ENCODE peak calls at places on chromosomes 11 and 22, in nine cellular contexts. One of them, this sample, is unnamed. For H3K27me3, the result is how much of the 10 kb centered on the place peaks cover.

GRCh38 chr11:34638897-34639296 is 18.0 kb downstream of the EHF start:
- DNase-seq in left ventricle myocardium inferior: no peak
- DNase-seq in upper lobe of right lung: no peak
- DNase-seq in IMR-90: no peak
- DNase-seq in right lobe of liver: no peak
- DNase-seq in effector memory CD4-positive, alpha-beta T cell: no peak
- DNase-seq in right cardiac atrium: no peak
- DNase-seq in neuronal stem cell: no peak
- DNase-seq in foreskin keratinocyte: no peak
- DNase-seq in this sample: no peak

GRCh38 chr11:4093519-4094347 is 866 bp upstream of the RRM1 start:
- DNase-seq in upper lobe of right lung: no peak
- DNase-seq in IMR-90: no peak
- DNase-seq in neuronal stem cell: no peak
- DNase-seq in effector memory CD4-positive, alpha-beta T cell: no peak
- DNase-seq in left ventricle myocardium inferior: no peak
- DNase-seq in foreskin keratinocyte: no peak
- DNase-seq in right lobe of liver: no peak
- DNase-seq in right cardiac atrium: no peak
- DNase-seq in this sample: no peak

GRCh38 chr22:22346401-22347107 is 102.0 kb downstream of the VPREB1 start:
- DNase-seq in left ventricle myocardium inferior: no peak
- DNase-seq in neuronal stem cell: no peak
- DNase-seq in effector memory CD4-positive, alpha-beta T cell: no peak
- DNase-seq in IMR-90: no peak
- DNase-seq in right cardiac atrium: no peak
- DNase-seq in upper lobe of right lung: no peak
- DNase-seq in foreskin keratinocyte: no peak
- DNase-seq in right lobe of liver: no peak
- DNase-seq in this sample: no peak

GRCh38 chr11:126938718-126939117 is 61.9 kb downstream of the KIRREL3 start:
- DNase-seq in upper lobe of right lung: no peak
- DNase-seq in right cardiac atrium: no peak
- DNase-seq in left ventricle myocardium inferior: no peak
- DNase-seq in effector memory CD4-positive, alpha-beta T cell: no peak
- DNase-seq in right lobe of liver: no peak
- DNase-seq in foreskin keratinocyte: no peak
- DNase-seq in neuronal stem cell: no peak
- DNase-seq in IMR-90: no peak
- DNase-seq in this sample: no peak

GRCh38 chr11:65857500-65858353 is at the start of gene CFL1:
- DNase-seq in effector memory CD4-positive, alpha-beta T cell: peak
- DNase-seq in right lobe of liver: peak
- DNase-seq in IMR-90: peak
- DNase-seq in left ventricle myocardium inferior: peak
- DNase-seq in upper lobe of right lung: peak
- DNase-seq in neuronal stem cell: peak
- DNase-seq in foreskin keratinocyte: peak
- DNase-seq in right cardiac atrium: peak
- DNase-seq in this sample: peak

GRCh38 chr22:27435839-27436581 is 365.5 kb downstream of the MN1 start:
- DNase-seq in effector memory CD4-positive, alpha-beta T cell: no peak
- DNase-seq in right lobe of liver: no peak
- DNase-seq in left ventricle myocardium inferior: peak
- DNase-seq in right cardiac atrium: peak
- DNase-seq in upper lobe of right lung: no peak
- DNase-seq in IMR-90: peak
- DNase-seq in neuronal stem cell: peak
- DNase-seq in foreskin keratinocyte: no peak
- DNase-seq in this sample: peak

GRCh38 chr11:123314972-123315371 is 115.1 kb upstream of the GRAMD1B start:
- DNase-seq in IMR-90: no peak
- DNase-seq in upper lobe of right lung: no peak
- DNase-seq in right lobe of liver: no peak
- DNase-seq in foreskin keratinocyte: no peak
- DNase-seq in neuronal stem cell: no peak
- DNase-seq in right cardiac atrium: peak
- DNase-seq in effector memory CD4-positive, alpha-beta T cell: no peak
- DNase-seq in left ventricle myocardium inferior: peak
- DNase-seq in this sample: no peak

GRCh38 chr11:97614571-97614970 is 1224.8 kb downstream of the JRKL start:
- DNase-seq in foreskin keratinocyte: no peak
- DNase-seq in upper lobe of right lung: no peak
- DNase-seq in neuronal stem cell: no peak
- DNase-seq in IMR-90: peak
- DNase-seq in right lobe of liver: no peak
- DNase-seq in left ventricle myocardium inferior: no peak
- DNase-seq in right cardiac atrium: no peak
- DNase-seq in effector memory CD4-positive, alpha-beta T cell: no peak
- DNase-seq in this sample: no peak

GRCh38 chr11:1750481-1750839 is at the start of gene IFITM10:
- DNase-seq in effector memory CD4-positive, alpha-beta T cell: no peak
- DNase-seq in neuronal stem cell: no peak
- DNase-seq in left ventricle myocardium inferior: peak
- DNase-seq in right lobe of liver: peak
- DNase-seq in right cardiac atrium: no peak
- DNase-seq in IMR-90: no peak
- DNase-seq in upper lobe of right lung: no peak
- DNase-seq in foreskin keratinocyte: no peak
- DNase-seq in this sample: peak

GRCh38 chr11:73931039-73931645 is 19.7 kb upstream of the DNAJB13 start:
- DNase-seq in effector memory CD4-positive, alpha-beta T cell: no peak
- DNase-seq in IMR-90: peak
- DNase-seq in upper lobe of right lung: no peak
- DNase-seq in right cardiac atrium: no peak
- DNase-seq in foreskin keratinocyte: peak
- DNase-seq in neuronal stem cell: peak
- DNase-seq in left ventricle myocardium inferior: no peak
- DNase-seq in right lobe of liver: no peak
- DNase-seq in this sample: peak

GRCh38 chr11:134761361-134761760 is 349.3 kb upstream of the B3GAT1 start:
- DNase-seq in neuronal stem cell: no peak
- DNase-seq in right cardiac atrium: no peak
- DNase-seq in effector memory CD4-positive, alpha-beta T cell: no peak
- DNase-seq in foreskin keratinocyte: no peak
- DNase-seq in IMR-90: no peak
- DNase-seq in upper lobe of right lung: no peak
- DNase-seq in right lobe of liver: no peak
- DNase-seq in left ventricle myocardium inferior: no peak
- DNase-seq in this sample: no peak

GRCh38 chr11:95660038-95660437 is 129.5 kb downstream of the FAM76B start:
- DNase-seq in effector memory CD4-positive, alpha-beta T cell: no peak
- DNase-seq in foreskin keratinocyte: no peak
- DNase-seq in neuronal stem cell: no peak
- DNase-seq in upper lobe of right lung: no peak
- DNase-seq in IMR-90: no peak
- DNase-seq in left ventricle myocardium inferior: no peak
- DNase-seq in right lobe of liver: no peak
- DNase-seq in right cardiac atrium: no peak
- DNase-seq in this sample: no peak

GRCh38 chr22:49606562-49606961 is 221.1 kb downstream of the BRD1 start:
- DNase-seq in right cardiac atrium: no peak
- DNase-seq in effector memory CD4-positive, alpha-beta T cell: no peak
- DNase-seq in upper lobe of right lung: peak
- DNase-seq in IMR-90: no peak
- DNase-seq in left ventricle myocardium inferior: no peak
- DNase-seq in right lobe of liver: peak
- DNase-seq in neuronal stem cell: no peak
- DNase-seq in foreskin keratinocyte: no peak
- DNase-seq in this sample: no peak

GRCh38 chr11:78213526-78214330 is 25.0 kb downstream of the USP35 start:
- DNase-seq in left ventricle myocardium inferior: peak
- DNase-seq in IMR-90: no peak
- DNase-seq in effector memory CD4-positive, alpha-beta T cell: no peak
- DNase-seq in foreskin keratinocyte: no peak
- DNase-seq in neuronal stem cell: no peak
- DNase-seq in right cardiac atrium: no peak
- DNase-seq in upper lobe of right lung: no peak
- DNase-seq in right lobe of liver: no peak
- DNase-seq in this sample: no peak

GRCh38 chr22:22111267-22111751 is 128.7 kb upstream of the TOP3B start:
- DNase-seq in left ventricle myocardium inferior: no peak
- DNase-seq in neuronal stem cell: no peak
- DNase-seq in foreskin keratinocyte: peak
- DNase-seq in effector memory CD4-positive, alpha-beta T cell: no peak
- DNase-seq in right cardiac atrium: no peak
- DNase-seq in IMR-90: peak
- DNase-seq in right lobe of liver: no peak
- DNase-seq in upper lobe of right lung: no peak
- DNase-seq in this sample: peak

GRCh38 chr22:25754527-25755202 is 12.7 kb downstream of the MYO18B start:
- DNase-seq in IMR-90: peak
- DNase-seq in right cardiac atrium: peak
- DNase-seq in foreskin keratinocyte: no peak
- DNase-seq in effector memory CD4-positive, alpha-beta T cell: no peak
- DNase-seq in right lobe of liver: no peak
- DNase-seq in upper lobe of right lung: no peak
- DNase-seq in left ventricle myocardium inferior: peak
- DNase-seq in neuronal stem cell: no peak
- DNase-seq in this sample: peak

GRCh38 chr11:130125638-130126037 is 33.9 kb upstream of the ST14 start:
- DNase-seq in neuronal stem cell: no peak
- DNase-seq in IMR-90: no peak
- DNase-seq in left ventricle myocardium inferior: no peak
- DNase-seq in right cardiac atrium: no peak
- DNase-seq in foreskin keratinocyte: no peak
- DNase-seq in upper lobe of right lung: no peak
- DNase-seq in right lobe of liver: no peak
- DNase-seq in effector memory CD4-positive, alpha-beta T cell: no peak
- DNase-seq in this sample: no peak

GRCh38 chr11:130124096-130124495 is 35.5 kb upstream of the ST14 start:
- DNase-seq in neuronal stem cell: no peak
- DNase-seq in right lobe of liver: peak
- DNase-seq in upper lobe of right lung: peak
- DNase-seq in IMR-90: peak
- DNase-seq in left ventricle myocardium inferior: peak
- DNase-seq in right cardiac atrium: peak
- DNase-seq in effector memory CD4-positive, alpha-beta T cell: no peak
- DNase-seq in foreskin keratinocyte: peak
- DNase-seq in this sample: peak

GRCh38 chr11:130129922-130130321 is 29.7 kb upstream of the ST14 start:
- DNase-seq in neuronal stem cell: no peak
- DNase-seq in foreskin keratinocyte: no peak
- DNase-seq in effector memory CD4-positive, alpha-beta T cell: no peak
- DNase-seq in IMR-90: no peak
- DNase-seq in left ventricle myocardium inferior: no peak
- DNase-seq in right cardiac atrium: no peak
- DNase-seq in upper lobe of right lung: no peak
- DNase-seq in right lobe of liver: no peak
- DNase-seq in this sample: no peak

GRCh38 chr11:130128626-130129025 is 31.0 kb upstream of the ST14 start:
- DNase-seq in neuronal stem cell: no peak
- DNase-seq in effector memory CD4-positive, alpha-beta T cell: no peak
- DNase-seq in right cardiac atrium: no peak
- DNase-seq in left ventricle myocardium inferior: no peak
- DNase-seq in upper lobe of right lung: no peak
- DNase-seq in IMR-90: no peak
- DNase-seq in foreskin keratinocyte: no peak
- DNase-seq in right lobe of liver: no peak
- DNase-seq in this sample: no peak

DNA sequence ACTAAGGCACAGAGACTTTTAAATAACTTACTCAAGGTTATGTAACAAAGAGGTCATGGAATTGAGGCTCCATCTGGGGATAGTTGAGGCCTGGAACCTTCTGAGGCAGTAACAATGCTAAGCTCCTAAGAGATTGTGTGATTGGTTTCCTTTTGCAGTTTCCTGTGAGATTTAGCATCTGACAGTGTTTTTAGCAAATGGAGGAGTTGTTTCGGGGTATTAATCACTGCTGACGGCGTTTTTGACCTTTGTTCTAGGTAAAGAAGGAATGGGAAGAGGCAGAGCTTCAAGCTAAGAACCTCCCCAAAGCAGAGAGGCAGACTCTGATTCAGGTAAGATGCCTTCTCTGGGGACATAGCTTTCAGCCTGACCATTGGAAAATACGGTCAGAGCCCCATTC is 32.1 kb upstream of the ST14 start:
- DNase-seq in right cardiac atrium: no peak
- DNase-seq in IMR-90: no peak
- DNase-seq in foreskin keratinocyte: no peak
- DNase-seq in left ventricle myocardium inferior: no peak
- DNase-seq in effector memory CD4-positive, alpha-beta T cell: no peak
- DNase-seq in neuronal stem cell: no peak
- DNase-seq in upper lobe of right lung: no peak
- DNase-seq in right lobe of liver: no peak
- DNase-seq in this sample: no peak
- H3K27ac ChIP-seq in right cardiac atrium: no peak
- H3K27ac ChIP-seq in IMR-90: no peak
- H3K27ac ChIP-seq in foreskin keratinocyte: no peak
- H3K27ac ChIP-seq in left ventricle myocardium inferior: no peak
- H3K27ac ChIP-seq in effector memory CD4-positive, alpha-beta T cell: no peak
- H3K27ac ChIP-seq in neuronal stem cell: no peak
- H3K27ac ChIP-seq in upper lobe of right lung: no peak
- H3K27ac ChIP-seq in right lobe of liver: no peak
- H3K27ac ChIP-seq in this sample: no peak

GRCh38 chr11:130420478-130421198 is 7.8 kb downstream of the ADAMTS8 start:
- DNase-seq in foreskin keratinocyte: no peak
- DNase-seq in right cardiac atrium: no peak
- DNase-seq in IMR-90: peak
- DNase-seq in right lobe of liver: no peak
- DNase-seq in upper lobe of right lung: no peak
- DNase-seq in left ventricle myocardium inferior: no peak
- DNase-seq in neuronal stem cell: no peak
- DNase-seq in effector memory CD4-positive, alpha-beta T cell: no peak
- DNase-seq in this sample: no peak
- H3K27me3 ChIP-seq in foreskin keratinocyte: half or more
- H3K27me3 ChIP-seq in right cardiac atrium: under half
- H3K27me3 ChIP-seq in IMR-90: under half
- H3K27me3 ChIP-seq in right lobe of liver: under half
- H3K27me3 ChIP-seq in upper lobe of right lung: under half
- H3K27me3 ChIP-seq in left ventricle myocardium inferior: under half
- H3K27me3 ChIP-seq in neuronal stem cell: under half
- H3K27me3 ChIP-seq in effector memory CD4-positive, alpha-beta T cell: under half
- H3K27me3 ChIP-seq in this sample: under half

GRCh38 chr11:101555366-101555765 is 28.4 kb downstream of the TRPC6 start:
- DNase-seq in right cardiac atrium: no peak
- DNase-seq in neuronal stem cell: no peak
- DNase-seq in upper lobe of right lung: no peak
- DNase-seq in right lobe of liver: no peak
- DNase-seq in effector memory CD4-positive, alpha-beta T cell: no peak
- DNase-seq in left ventricle myocardium inferior: no peak
- DNase-seq in foreskin keratinocyte: no peak
- DNase-seq in IMR-90: peak
- DNase-seq in this sample: no peak
- H3K27ac ChIP-seq in right cardiac atrium: no peak
- H3K27ac ChIP-seq in neuronal stem cell: no peak
- H3K27ac ChIP-seq in upper lobe of right lung: no peak
- H3K27ac ChIP-seq in right lobe of liver: no peak
- H3K27ac ChIP-seq in effector memory CD4-positive, alpha-beta T cell: no peak
- H3K27ac ChIP-seq in left ventricle myocardium inferior: no peak
- H3K27ac ChIP-seq in foreskin keratinocyte: no peak
- H3K27ac ChIP-seq in IMR-90: no peak
- H3K27ac ChIP-seq in this sample: no peak

DNA sequence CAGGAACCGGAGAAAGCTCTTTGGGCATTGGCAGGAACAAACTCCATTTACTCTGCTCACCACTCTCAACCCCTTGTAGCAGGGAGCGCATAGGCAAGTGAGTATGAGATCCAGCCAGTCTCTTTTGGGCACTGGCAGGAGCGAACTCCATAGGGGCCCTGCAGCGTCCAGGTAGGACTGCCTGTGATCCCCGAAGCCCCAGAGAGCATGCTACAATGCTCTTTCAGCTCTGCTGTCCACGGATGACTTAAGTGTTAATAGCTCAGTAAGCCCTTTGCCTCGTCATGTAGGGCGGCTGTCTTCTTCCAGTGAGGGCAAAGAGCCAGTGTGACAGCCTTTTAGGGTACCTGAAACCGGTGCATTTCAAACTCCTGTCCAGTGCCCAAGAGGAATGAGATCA is 1525.6 kb upstream of the RAG2 start:
- DNase-seq in neuronal stem cell: no peak
- DNase-seq in left ventricle myocardium inferior: no peak
- DNase-seq in effector memory CD4-positive, alpha-beta T cell: no peak
- DNase-seq in IMR-90: no peak
- DNase-seq in foreskin keratinocyte: no peak
- DNase-seq in right cardiac atrium: no peak
- DNase-seq in right lobe of liver: no peak
- DNase-seq in upper lobe of right lung: no peak
- DNase-seq in this sample: no peak
- H3K27me3 ChIP-seq in neuronal stem cell: under half
- H3K27me3 ChIP-seq in left ventricle myocardium inferior: under half
- H3K27me3 ChIP-seq in effector memory CD4-positive, alpha-beta T cell: under half
- H3K27me3 ChIP-seq in IMR-90: under half
- H3K27me3 ChIP-seq in foreskin keratinocyte: under half
- H3K27me3 ChIP-seq in right cardiac atrium: under half
- H3K27me3 ChIP-seq in right lobe of liver: under half
- H3K27me3 ChIP-seq in upper lobe of right lung: under half
- H3K27me3 ChIP-seq in this sample: under half